ENCODE peak calls at places on chromosomes 3 and 15, in seven cellular contexts. One of them, this sample, is unnamed.

GRCh38 chr3:140242818-140243276 is 307.9 kb downstream of the CLSTN2 start:
- DNase-seq in right atrium auricular region: no peak
- DNase-seq in colonic mucosa: no peak
- DNase-seq in mesothelial cell of epicardium: no peak
- DNase-seq in heart left ventricle: peak
- DNase-seq in activated CD8-positive, alpha-beta T cell treated with anti-CD3 and anti-CD28 coated beads for 36 hours: no peak
- DNase-seq in GM12864: no peak
- DNase-seq in this sample: no peak

GRCh38 chr3:14457999-14458398 is 55.6 kb downstream of the SLC6A6 start:
- DNase-seq in right atrium auricular region: no peak
- DNase-seq in colonic mucosa: no peak
- DNase-seq in mesothelial cell of epicardium: no peak
- DNase-seq in heart left ventricle: no peak
- DNase-seq in activated CD8-positive, alpha-beta T cell treated with anti-CD3 and anti-CD28 coated beads for 36 hours: no peak
- DNase-seq in GM12864: no peak
- DNase-seq in this sample: peak

GRCh38 chr15:67998599-67999122 is 55.5 kb upstream of the PIAS1 start:
- DNase-seq in right atrium auricular region: no peak
- DNase-seq in colonic mucosa: peak
- DNase-seq in mesothelial cell of epicardium: no peak
- DNase-seq in heart left ventricle: no peak
- DNase-seq in activated CD8-positive, alpha-beta T cell treated with anti-CD3 and anti-CD28 coated beads for 36 hours: no peak
- DNase-seq in GM12864: no peak
- DNase-seq in this sample: no peak

GRCh38 chr3:78140866-78141658 is 1101.2 kb downstream of the ROBO2 start:
- DNase-seq in right atrium auricular region: no peak
- DNase-seq in colonic mucosa: no peak
- DNase-seq in mesothelial cell of epicardium: no peak
- DNase-seq in heart left ventricle: no peak
- DNase-seq in activated CD8-positive, alpha-beta T cell treated with anti-CD3 and anti-CD28 coated beads for 36 hours: no peak
- DNase-seq in GM12864: no peak
- DNase-seq in this sample: no peak

GRCh38 chr3:111315911-111316310 is 226.1 kb upstream of the CD96 start:
- DNase-seq in right atrium auricular region: no peak
- DNase-seq in colonic mucosa: no peak
- DNase-seq in mesothelial cell of epicardium: no peak
- DNase-seq in heart left ventricle: no peak
- DNase-seq in activated CD8-positive, alpha-beta T cell treated with anti-CD3 and anti-CD28 coated beads for 36 hours: no peak
- DNase-seq in GM12864: no peak
- DNase-seq in this sample: no peak

GRCh38 chr3:17469520-17469919 is 272.9 kb downstream of the TBC1D5 start:
- DNase-seq in right atrium auricular region: no peak
- DNase-seq in colonic mucosa: no peak
- DNase-seq in mesothelial cell of epicardium: no peak
- DNase-seq in heart left ventricle: no peak
- DNase-seq in activated CD8-positive, alpha-beta T cell treated with anti-CD3 and anti-CD28 coated beads for 36 hours: no peak
- DNase-seq in GM12864: no peak
- DNase-seq in this sample: no peak

GRCh38 chr15:89587955-89588354 is 12.7 kb downstream of the TICRR start:
- DNase-seq in right atrium auricular region: no peak
- DNase-seq in colonic mucosa: no peak
- DNase-seq in mesothelial cell of epicardium: no peak
- DNase-seq in heart left ventricle: no peak
- DNase-seq in activated CD8-positive, alpha-beta T cell treated with anti-CD3 and anti-CD28 coated beads for 36 hours: no peak
- DNase-seq in GM12864: no peak
- DNase-seq in this sample: no peak

GRCh38 chr3:157810924-157811718 is 295.1 kb downstream of the SHOX2 start:
- DNase-seq in right atrium auricular region: no peak
- DNase-seq in colonic mucosa: no peak
- DNase-seq in mesothelial cell of epicardium: no peak
- DNase-seq in heart left ventricle: no peak
- DNase-seq in activated CD8-positive, alpha-beta T cell treated with anti-CD3 and anti-CD28 coated beads for 36 hours: no peak
- DNase-seq in GM12864: no peak
- DNase-seq in this sample: no peak

GRCh38 chr15:62296756-62297507 is 131.8 kb upstream of the C2CD4B start:
- DNase-seq in right atrium auricular region: no peak
- DNase-seq in colonic mucosa: no peak
- DNase-seq in mesothelial cell of epicardium: no peak
- DNase-seq in heart left ventricle: no peak
- DNase-seq in activated CD8-positive, alpha-beta T cell treated with anti-CD3 and anti-CD28 coated beads for 36 hours: no peak
- DNase-seq in GM12864: no peak
- DNase-seq in this sample: no peak

GRCh38 chr3:15601399-15602145 is at the start of the genes BTD and HACL1:
- DNase-seq in right atrium auricular region: peak
- DNase-seq in colonic mucosa: peak
- DNase-seq in mesothelial cell of epicardium: peak
- DNase-seq in heart left ventricle: peak
- DNase-seq in activated CD8-positive, alpha-beta T cell treated with anti-CD3 and anti-CD28 coated beads for 36 hours: peak
- DNase-seq in GM12864: peak
- DNase-seq in this sample: peak

GRCh38 chr15:52558196-52558595 is 10.6 kb downstream of the ARPP19 start:
- DNase-seq in right atrium auricular region: no peak
- DNase-seq in colonic mucosa: no peak
- DNase-seq in mesothelial cell of epicardium: no peak
- DNase-seq in heart left ventricle: no peak
- DNase-seq in activated CD8-positive, alpha-beta T cell treated with anti-CD3 and anti-CD28 coated beads for 36 hours: peak
- DNase-seq in GM12864: peak
- DNase-seq in this sample: no peak

GRCh38 chr15:67685008-67685599 is 140.2 kb upstream of the SKOR1 start:
- DNase-seq in right atrium auricular region: no peak
- DNase-seq in colonic mucosa: no peak
- DNase-seq in mesothelial cell of epicardium: no peak
- DNase-seq in heart left ventricle: no peak
- DNase-seq in activated CD8-positive, alpha-beta T cell treated with anti-CD3 and anti-CD28 coated beads for 36 hours: no peak
- DNase-seq in GM12864: no peak
- DNase-seq in this sample: no peak

GRCh38 chr3:133168025-133168401 is 129.8 kb downstream of the TMEM108 start:
- DNase-seq in right atrium auricular region: no peak
- DNase-seq in colonic mucosa: no peak
- DNase-seq in mesothelial cell of epicardium: no peak
- DNase-seq in heart left ventricle: no peak
- DNase-seq in activated CD8-positive, alpha-beta T cell treated with anti-CD3 and anti-CD28 coated beads for 36 hours: no peak
- DNase-seq in GM12864: no peak
- DNase-seq in this sample: no peak
- TF ChIP-seq CTCF in right atrium auricular region: no peak
- TF ChIP-seq CTCF in colonic mucosa: no peak
- TF ChIP-seq CTCF in mesothelial cell of epicardium: no peak
- TF ChIP-seq CTCF in heart left ventricle: no peak
- TF ChIP-seq CTCF in activated CD8-positive, alpha-beta T cell treated with anti-CD3 and anti-CD28 coated beads for 36 hours: no peak
- TF ChIP-seq CTCF in GM12864: no peak
- TF ChIP-seq CTCF in this sample: peak

DNA sequence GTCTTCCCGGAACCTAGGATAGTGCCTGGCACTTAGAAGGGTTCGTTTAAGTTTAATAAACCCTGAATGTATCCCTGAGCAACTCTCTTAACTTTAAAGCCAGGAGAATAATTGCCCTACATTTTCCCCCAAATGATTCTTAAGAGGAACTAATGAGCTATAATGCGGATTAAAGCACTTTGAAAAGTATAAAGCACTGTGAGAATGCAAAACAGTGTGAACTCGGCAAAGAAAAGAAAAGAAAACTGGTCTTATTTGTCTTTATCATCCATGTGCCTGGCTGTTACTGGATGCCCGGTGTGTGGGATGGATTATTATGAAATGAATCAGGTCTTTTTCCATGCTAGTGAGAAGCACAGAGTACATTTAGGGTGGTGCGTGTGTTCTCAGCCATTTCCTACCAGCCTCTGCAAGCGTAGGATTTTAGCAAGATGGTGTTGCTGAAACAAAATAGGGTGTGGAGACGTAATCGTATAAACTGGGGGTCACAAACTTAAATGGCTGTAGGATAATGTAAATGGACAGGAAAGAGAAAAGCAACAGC is 977 bp downstream of the KBTBD12 start:
- DNase-seq in right atrium auricular region: no peak
- DNase-seq in colonic mucosa: no peak
- DNase-seq in mesothelial cell of epicardium: no peak
- DNase-seq in heart left ventricle: no peak
- DNase-seq in activated CD8-positive, alpha-beta T cell treated with anti-CD3 and anti-CD28 coated beads for 36 hours: no peak
- DNase-seq in GM12864: no peak
- DNase-seq in this sample: no peak
- TF ChIP-seq CTCF in right atrium auricular region: no peak
- TF ChIP-seq CTCF in colonic mucosa: no peak
- TF ChIP-seq CTCF in mesothelial cell of epicardium: no peak
- TF ChIP-seq CTCF in heart left ventricle: no peak
- TF ChIP-seq CTCF in activated CD8-positive, alpha-beta T cell treated with anti-CD3 and anti-CD28 coated beads for 36 hours: no peak
- TF ChIP-seq CTCF in GM12864: no peak
- TF ChIP-seq CTCF in this sample: no peak

GRCh38 chr3:57597240-57597972 is at the start of gene ARF4:
- DNase-seq in right atrium auricular region: peak
- DNase-seq in colonic mucosa: peak
- DNase-seq in mesothelial cell of epicardium: peak
- DNase-seq in heart left ventricle: peak
- DNase-seq in activated CD8-positive, alpha-beta T cell treated with anti-CD3 and anti-CD28 coated beads for 36 hours: peak
- DNase-seq in GM12864: peak
- DNase-seq in this sample: peak
- TF ChIP-seq CTCF in right atrium auricular region: no peak
- TF ChIP-seq CTCF in colonic mucosa: no peak
- TF ChIP-seq CTCF in mesothelial cell of epicardium: no peak
- TF ChIP-seq CTCF in heart left ventricle: no peak
- TF ChIP-seq CTCF in activated CD8-positive, alpha-beta T cell treated with anti-CD3 and anti-CD28 coated beads for 36 hours: no peak
- TF ChIP-seq CTCF in GM12864: no peak
- TF ChIP-seq CTCF in this sample: no peak

GRCh38 chr3:30408105-30408557 is 198.3 kb upstream of the TGFBR2 start:
- DNase-seq in right atrium auricular region: no peak
- DNase-seq in colonic mucosa: no peak
- DNase-seq in mesothelial cell of epicardium: no peak
- DNase-seq in heart left ventricle: no peak
- DNase-seq in activated CD8-positive, alpha-beta T cell treated with anti-CD3 and anti-CD28 coated beads for 36 hours: no peak
- DNase-seq in GM12864: no peak
- DNase-seq in this sample: no peak
- TF ChIP-seq CTCF in right atrium auricular region: peak
- TF ChIP-seq CTCF in colonic mucosa: no peak
- TF ChIP-seq CTCF in mesothelial cell of epicardium: peak
- TF ChIP-seq CTCF in heart left ventricle: peak
- TF ChIP-seq CTCF in activated CD8-positive, alpha-beta T cell treated with anti-CD3 and anti-CD28 coated beads for 36 hours: no peak
- TF ChIP-seq CTCF in GM12864: no peak
- TF ChIP-seq CTCF in this sample: peak

DNA sequence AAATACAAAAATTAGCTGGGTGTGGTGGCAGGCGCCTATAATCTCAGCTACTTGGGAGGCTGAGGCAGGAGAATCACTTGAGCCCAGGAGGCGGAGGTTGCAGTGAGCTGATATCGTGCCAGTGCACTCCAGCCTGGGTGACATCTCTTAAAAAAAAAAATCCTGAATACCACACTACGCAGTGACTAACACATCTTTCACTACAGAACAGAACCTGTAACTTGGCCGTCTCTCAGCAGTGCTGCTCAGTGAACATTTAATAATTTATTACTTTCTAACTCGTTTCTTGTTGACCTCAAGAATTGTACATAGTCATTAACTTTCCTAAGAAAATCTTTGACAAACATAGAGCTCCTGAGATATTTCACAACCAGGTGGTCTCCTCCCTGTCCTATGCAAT is 3.8 kb downstream of the GREM1 start:
- DNase-seq in right atrium auricular region: no peak
- DNase-seq in colonic mucosa: no peak
- DNase-seq in mesothelial cell of epicardium: no peak
- DNase-seq in heart left ventricle: no peak
- DNase-seq in activated CD8-positive, alpha-beta T cell treated with anti-CD3 and anti-CD28 coated beads for 36 hours: no peak
- DNase-seq in GM12864: no peak
- DNase-seq in this sample: no peak
- TF ChIP-seq CTCF in right atrium auricular region: no peak
- TF ChIP-seq CTCF in colonic mucosa: no peak
- TF ChIP-seq CTCF in mesothelial cell of epicardium: no peak
- TF ChIP-seq CTCF in heart left ventricle: no peak
- TF ChIP-seq CTCF in activated CD8-positive, alpha-beta T cell treated with anti-CD3 and anti-CD28 coated beads for 36 hours: no peak
- TF ChIP-seq CTCF in GM12864: no peak
- TF ChIP-seq CTCF in this sample: no peak

DNA sequence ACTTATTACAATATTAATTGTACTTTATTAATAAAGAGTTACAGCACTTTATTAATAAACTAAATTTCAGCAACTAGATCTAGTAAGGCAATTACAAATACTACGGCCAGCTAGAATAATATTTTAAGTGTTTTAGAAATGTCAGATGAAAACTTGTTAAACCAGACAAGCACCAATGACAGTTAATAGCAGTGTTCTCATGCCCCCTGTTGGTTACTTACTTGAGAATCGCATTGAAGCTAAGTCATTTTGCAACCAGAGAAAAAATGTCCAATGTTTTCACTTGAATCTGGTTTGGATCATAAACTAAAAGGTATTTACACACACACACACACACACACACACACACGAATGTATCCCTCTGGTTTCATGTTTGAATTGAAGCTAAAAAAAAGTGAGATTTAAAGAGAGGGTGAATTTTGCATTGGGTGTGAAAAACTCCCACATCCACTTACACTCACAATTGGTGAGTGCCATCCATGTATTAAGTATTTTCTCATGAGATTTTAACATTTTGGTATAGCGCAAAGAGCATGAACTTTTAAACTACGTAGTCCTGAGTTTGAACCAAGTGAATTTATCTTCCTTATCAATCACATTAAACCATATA is 347.7 kb downstream of the ZBBX start:
- DNase-seq in right atrium auricular region: no peak
- DNase-seq in colonic mucosa: no peak
- DNase-seq in mesothelial cell of epicardium: no peak
- DNase-seq in heart left ventricle: no peak
- DNase-seq in activated CD8-positive, alpha-beta T cell treated with anti-CD3 and anti-CD28 coated beads for 36 hours: no peak
- DNase-seq in GM12864: no peak
- DNase-seq in this sample: peak
- TF ChIP-seq CTCF in right atrium auricular region: peak
- TF ChIP-seq CTCF in colonic mucosa: no peak
- TF ChIP-seq CTCF in mesothelial cell of epicardium: peak
- TF ChIP-seq CTCF in heart left ventricle: no peak
- TF ChIP-seq CTCF in activated CD8-positive, alpha-beta T cell treated with anti-CD3 and anti-CD28 coated beads for 36 hours: no peak
- TF ChIP-seq CTCF in GM12864: peak
- TF ChIP-seq CTCF in this sample: peak

DNA sequence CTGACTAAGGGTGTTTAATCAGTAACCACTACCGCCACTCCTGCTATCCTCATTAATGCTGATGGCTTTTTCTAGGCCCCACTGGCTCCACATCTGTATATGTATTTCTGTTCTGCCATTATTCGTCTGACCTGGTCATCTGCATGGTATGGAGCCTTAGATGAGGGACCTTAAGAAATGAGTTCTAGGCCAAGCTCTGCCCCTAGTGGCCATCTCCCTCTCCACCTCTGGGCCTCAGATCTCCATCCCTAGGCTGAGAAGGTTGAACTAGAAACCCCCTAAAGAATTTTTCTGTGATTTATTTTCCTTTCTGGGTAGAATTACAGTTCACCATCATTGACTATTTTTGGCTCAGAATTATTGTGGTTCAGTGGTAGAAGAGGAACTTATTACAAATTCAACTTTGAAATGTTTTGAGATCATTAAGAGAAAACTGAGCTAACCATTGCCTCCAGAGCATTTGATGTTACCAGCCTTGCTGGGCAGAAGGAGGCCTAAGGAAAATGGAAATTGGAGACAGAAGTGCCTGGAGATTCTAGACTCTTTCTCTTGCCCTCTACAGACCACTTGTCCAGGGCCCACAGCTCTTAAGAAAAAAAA is 325.2 kb upstream of the NR2E3 start:
- DNase-seq in right atrium auricular region: no peak
- DNase-seq in colonic mucosa: no peak
- DNase-seq in mesothelial cell of epicardium: no peak
- DNase-seq in heart left ventricle: no peak
- DNase-seq in activated CD8-positive, alpha-beta T cell treated with anti-CD3 and anti-CD28 coated beads for 36 hours: no peak
- DNase-seq in GM12864: no peak
- DNase-seq in this sample: no peak
- TF ChIP-seq CTCF in right atrium auricular region: peak
- TF ChIP-seq CTCF in colonic mucosa: no peak
- TF ChIP-seq CTCF in mesothelial cell of epicardium: no peak
- TF ChIP-seq CTCF in heart left ventricle: peak
- TF ChIP-seq CTCF in activated CD8-positive, alpha-beta T cell treated with anti-CD3 and anti-CD28 coated beads for 36 hours: peak
- TF ChIP-seq CTCF in GM12864: peak
- TF ChIP-seq CTCF in this sample: peak